ENCODE peak calls at places on chromosomes 16 and 17, in six cellular contexts. M is A549, Y is endothelial cell of umbilical vein, O is K562, F is GM12878, A is HepG2. K is an unnamed sample.

GRCh38 chr17:63405741-63406261 is 40.3 kb downstream of the CYB561 start:
- DNase-seq in M (peak), Y (peak), O (peak), F (no peak), A (peak), K (peak)

GRCh38 chr16:58032710-58033293 is 7.2 kb downstream of the MMP15 start:
- DNase-seq in M (no peak), Y (no peak), O (peak), F (no peak), A (no peak), K (no peak)

GRCh38 chr16:73196670-73197069 is 148.7 kb upstream of the ZFHX3 start:
- DNase-seq in M (peak), Y (peak), O (peak), F (peak), A (peak), K (peak)

GRCh38 chr17:28227278-28228108 is 91.5 kb upstream of the TMEM97 start:
- DNase-seq in M (peak), Y (no peak), O (peak), F (no peak), A (no peak), K (no peak)

GRCh38 chr16:81296631-81297030 is 18.1 kb upstream of the GAN start:
- DNase-seq in M (no peak), Y (no peak), O (no peak), F (no peak), A (no peak), K (no peak)

GRCh38 chr16:79278506-79278905 is 322.0 kb downstream of the MAF start:
- DNase-seq in M (no peak), Y (no peak), O (no peak), F (no peak), A (no peak), K (no peak)

GRCh38 chr17:72843591-72843990 is 248.9 kb downstream of the SLC39A11 start:
- DNase-seq in M (peak), Y (no peak), O (no peak), F (no peak), A (peak), K (no peak)

GRCh38 chr17:78805301-78805700 is 23.2 kb upstream of the CYTH1 start:
- DNase-seq in M (no peak), Y (no peak), O (no peak), F (no peak), A (no peak), K (no peak)

GRCh38 chr17:45147102-45147580 is 1.1 kb upstream of the HEXIM1 start:
- DNase-seq in M (no peak), Y (peak), O (no peak), F (no peak), A (no peak), K (peak)

GRCh38 chr17:75876938-75877751 is 1.2 kb downstream of the TRIM47 start:
- DNase-seq in M (peak), Y (peak), O (no peak), F (no peak), A (peak), K (no peak)

GRCh38 chr16:79134300-79134699 is 466.2 kb downstream of the MAF start:
- DNase-seq in M (no peak), Y (no peak), O (no peak), F (no peak), A (peak), K (no peak)

GRCh38 chr16:48035142-48035541 is 120.7 kb downstream of the ABCC12 start:
- DNase-seq in M (no peak), Y (no peak), O (no peak), F (no peak), A (no peak), K (no peak)

GRCh38 chr17:63688396-63689020 is 11.4 kb downstream of the LIMD2 start:
- DNase-seq in M (no peak), Y (no peak), O (no peak), F (no peak), A (no peak), K (no peak)

GRCh38 chr16:29729116-29729521 is 16.7 kb downstream of the C16orf54 start:
- DNase-seq in M (peak), Y (peak), O (peak), F (no peak), A (peak), K (peak)

GRCh38 chr17:76645481-76645880 is 1.9 kb upstream of the ST6GALNAC1 start:
- DNase-seq in M (no peak), Y (no peak), O (no peak), F (no peak), A (no peak), K (no peak)

GRCh38 chr17:58120195-58120822 is 27.9 kb upstream of the OR4D1 start:
- DNase-seq in M (peak), Y (peak), O (peak), F (no peak), A (peak), K (peak)

GRCh38 chr16:77306050-77306616 is 106.9 kb downstream of the SYCE1L start:
- DNase-seq in M (no peak), Y (no peak), O (no peak), F (no peak), A (no peak), K (no peak)

GRCh38 chr16:24203675-24204074 is 52.5 kb upstream of the CACNG3 start:
- DNase-seq in M (no peak), Y (no peak), O (no peak), F (peak), A (no peak), K (no peak)

GRCh38 chr17:2068101-2068518 is 13.2 kb downstream of the HIC1 start:
- DNase-seq in M (no peak), Y (no peak), O (no peak), F (no peak), A (no peak), K (no peak)

GRCh38 chr17:11787074-11787473 is 188.8 kb downstream of the DNAH9 start:
- DNase-seq in M (no peak), Y (no peak), O (no peak), F (no peak), A (no peak), K (no peak)

GRCh38 chr17:48093341-48094045 is 7.8 kb downstream of the CBX1 start:
- DNase-seq in M (no peak), Y (peak), O (no peak), F (no peak), A (no peak), K (no peak)

GRCh38 chr17:43908111-43908721 is 880 bp upstream of the MPP2 start:
- DNase-seq in M (peak), Y (no peak), O (peak), F (no peak), A (no peak), K (peak)

GRCh38 chr16:81293909-81294802 is 20.6 kb upstream of the GAN start:
- DNase-seq in M (no peak), Y (no peak), O (no peak), F (no peak), A (no peak), K (no peak)

GRCh38 chr16:88835383-88835782 is 21.4 kb downstream of the GALNS start:
- DNase-seq in M (no peak), Y (no peak), O (no peak), F (no peak), A (no peak), K (no peak)

GRCh38 chr16:89453662-89454321 is 36.6 kb downstream of the ANKRD11 start:
- DNase-seq in M (peak), Y (peak), O (peak), F (no peak), A (no peak), K (peak)

GRCh38 chr17:78197147-78197830 is 10.1 kb downstream of the AFMID start:
- DNase-seq in M (no peak), Y (no peak), O (no peak), F (no peak), A (no peak), K (no peak)

GRCh38 chr16:89431158-89431584 is 59.2 kb downstream of the ANKRD11 start:
- DNase-seq in M (peak), Y (no peak), O (no peak), F (no peak), A (no peak), K (no peak)

GRCh38 chr16:85600078-85600477 is 13.0 kb upstream of the GSE1 start:
- DNase-seq in M (no peak), Y (no peak), O (no peak), F (no peak), A (no peak), K (no peak)

GRCh38 chr16:4414187-4414909 is 2.0 kb downstream of the CORO7 start:
- DNase-seq in M (no peak), Y (no peak), O (no peak), F (peak), A (no peak), K (no peak)
- TF ChIP-seq POLR2A in M (no peak), Y (no peak), O (no peak), F (peak), A (no peak), K (no peak)

DNA sequence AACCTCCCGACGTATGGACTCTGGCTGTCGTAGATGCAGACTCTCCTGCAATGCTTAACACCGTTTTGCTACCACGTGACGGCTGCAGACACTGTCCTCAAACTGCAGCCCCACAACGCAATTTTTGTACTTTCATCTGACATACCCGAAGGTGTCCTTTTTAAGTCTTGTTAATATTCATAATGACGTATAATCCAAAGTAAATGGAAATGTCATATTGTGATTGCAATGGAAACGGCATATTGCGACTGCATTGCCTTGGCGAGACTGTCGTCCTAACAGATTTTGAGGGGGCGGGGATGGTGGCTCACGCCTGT is 79.3 kb upstream of the TBC1D3K start:
- DNase-seq in M (no peak), Y (no peak), O (no peak), F (no peak), A (no peak), K (no peak)
- H3K4me3 ChIP-seq in M (no peak), Y (no peak), O (no peak), F (no peak), A (peak), K (peak)

GRCh38 chr17:35243459-35244204 is 760 bp downstream of the SLFN5 start:
- DNase-seq in M (peak), Y (peak), O (no peak), F (no peak), A (no peak), K (peak)
- TF ChIP-seq MYC in M (no peak), Y (no peak), O (no peak), F (no peak), A (no peak), K (no peak)

GRCh38 chr16:1100084-1100800 is 4.2 kb upstream of the C1QTNF8 start:
- DNase-seq in M (no peak), Y (no peak), O (no peak), F (no peak), A (no peak), K (no peak)
- TF ChIP-seq POLR2A in M (no peak), Y (no peak), O (no peak), F (no peak), A (no peak), K (no peak)

GRCh38 chr17:73901661-73902415 is 257.6 kb upstream of the SDK2 start:
- DNase-seq in M (no peak), Y (no peak), O (no peak), F (no peak), A (no peak), K (peak)
- H3K4me3 ChIP-seq in M (no peak), Y (no peak), O (no peak), F (no peak), A (no peak), K (no peak)

GRCh38 chr17:14015286-14015685 is 54.0 kb upstream of the COX10 start:
- DNase-seq in M (no peak), Y (no peak), O (no peak), F (no peak), A (no peak), K (no peak)

GRCh38 chr17:14014647-14015046 is 54.7 kb upstream of the COX10 start:
- DNase-seq in M (no peak), Y (no peak), O (no peak), F (no peak), A (no peak), K (no peak)

GRCh38 chr17:14016858-14017257 is 52.4 kb upstream of the COX10 start:
- DNase-seq in M (no peak), Y (no peak), O (no peak), F (no peak), A (peak), K (no peak)

DNA sequence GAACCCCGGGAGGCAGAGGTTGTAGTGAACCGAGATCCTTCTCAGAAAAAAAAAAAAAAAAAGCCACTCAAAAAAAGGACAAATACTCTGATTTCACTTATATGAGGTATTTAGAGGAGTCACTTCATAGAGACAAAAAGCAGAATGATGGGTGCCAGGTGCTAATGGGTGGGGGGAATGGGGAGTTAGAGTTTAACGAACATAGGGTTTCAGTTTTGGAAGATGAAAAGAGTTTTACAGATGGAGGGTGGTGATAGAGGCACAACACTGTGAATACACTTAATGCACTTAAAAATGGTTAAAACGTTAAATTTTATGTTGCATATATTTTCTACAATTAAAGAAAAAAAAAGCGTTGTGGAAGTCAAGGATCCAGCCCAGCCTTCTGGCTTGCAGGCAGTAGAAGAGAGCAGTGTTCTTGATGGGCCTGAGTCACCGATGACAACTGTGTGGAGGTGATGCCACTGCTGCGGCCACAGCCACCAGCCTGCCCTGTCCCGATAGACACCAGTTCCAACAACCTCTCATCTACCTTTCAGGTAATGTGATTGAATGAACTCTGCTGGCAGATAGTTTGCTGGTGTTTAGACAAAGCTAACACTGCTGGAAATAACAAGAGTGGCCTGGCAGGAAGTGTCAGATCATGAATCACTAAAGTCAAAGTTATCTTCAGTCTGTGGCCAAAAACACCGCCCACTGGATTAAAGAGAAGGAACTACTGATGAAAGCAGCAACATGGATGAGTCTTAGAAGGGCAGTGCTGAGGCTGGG is 49.9 kb upstream of the COX10 start:
- DNase-seq in M (no peak), Y (no peak), O (peak), F (no peak), A (no peak), K (peak)
- TF ChIP-seq MYC in M (no peak), Y (no peak), O (no peak), F (no peak), A (no peak), K (no peak)

GRCh38 chr16:1777375-1778199 is 4.7 kb upstream of the MRPS34 start:
- DNase-seq in M (no peak), Y (no peak), O (no peak), F (no peak), A (no peak), K (no peak)
- TF ChIP-seq POLR2A in M (peak), Y (peak), O (peak), F (peak), A (no peak), K (no peak)

K was measured in NB4.